ENCODE peak calls at places on chromosomes 1 and 21, in five cellular contexts. H, O, J, A and R are unnamed samples.

GRCh38 chr1:11654571-11655262 is at the start of gene FBXO44:
- DNase-seq in H (no peak), O (peak; percentile 33), J (no peak), A (no peak), R (no peak)

GRCh38 chr1:155179107-155180031 is 5.7 kb downstream of the TRIM46 start:
- DNase-seq in H (no peak), O (no peak), J (no peak), A (no peak), R (no peak)

GRCh38 chr21:38499296-38499695 is 1.0 kb upstream of the ERG start:
- DNase-seq in H (no peak), O (no peak), J (no peak), A (no peak), R (no peak)

GRCh38 chr21:38769253-38769780 is 36.4 kb upstream of the ETS2 start:
- DNase-seq in H (no peak), O (no peak), J (no peak), A (no peak), R (no peak)

GRCh38 chr1:43864111-43865045 is 69.2 kb upstream of the ARTN start:
- DNase-seq in H (no peak), O (no peak), J (no peak), A (no peak), R (no peak)

GRCh38 chr1:29709711-29710169 is 473.4 kb downstream of the PTPRU start:
- DNase-seq in H (no peak), O (no peak), J (no peak), A (no peak), R (no peak)

GRCh38 chr1:172991674-172992400 is 58.9 kb downstream of the TNFSF18 start:
- DNase-seq in H (no peak), O (no peak), J (no peak), A (peak; percentile 30), R (no peak)

GRCh38 chr1:228354390-228355320 is 52.0 kb downstream of the TRIM11 start:
- DNase-seq in H (no peak), O (no peak), J (no peak), A (no peak), R (no peak)

GRCh38 chr1:156846643-156847042 is 12.3 kb downstream of the INSRR start:
- DNase-seq in H (no peak), O (no peak), J (no peak), A (no peak), R (no peak)

GRCh38 chr1:52268372-52268771 is 97.6 kb downstream of the CC2D1B start:
- DNase-seq in H (no peak), O (no peak), J (no peak), A (no peak), R (no peak)

GRCh38 chr1:109891930-109892329 is 18.7 kb upstream of the CSF1 start:
- DNase-seq in H (no peak), O (no peak), J (no peak), A (no peak), R (no peak)

GRCh38 chr21:29230541-29231275 is 68.0 kb upstream of the BACH1 start:
- DNase-seq in H (no peak), O (no peak), J (no peak), A (no peak), R (no peak)

GRCh38 chr21:41581592-41582228 is 73.8 kb upstream of the TMPRSS2 start:
- DNase-seq in H (no peak), O (no peak), J (no peak), A (no peak), R (no peak)

GRCh38 chr1:109877320-109877771 is 33.3 kb upstream of the CSF1 start:
- DNase-seq in H (no peak), O (no peak), J (peak; percentile 91), A (no peak), R (peak; percentile 49)

GRCh38 chr1:34876406-34876805 is 16.9 kb upstream of the SMIM12 start:
- DNase-seq in H (no peak), O (no peak), J (no peak), A (no peak), R (no peak)

GRCh38 chr1:196960854-196961253 is 16.5 kb upstream of the CFHR5 start:
- DNase-seq in H (no peak), O (no peak), J (no peak), A (no peak), R (no peak)

GRCh38 chr1:167599839-167600581 is 30.0 kb upstream of the RCSD1 start:
- DNase-seq in H (no peak), O (no peak), J (no peak), A (peak; percentile 27), R (peak; percentile 29)

GRCh38 chr1:231192620-231193163 is 30.8 kb downstream of the TRIM67 start:
- DNase-seq in H (no peak), O (no peak), J (no peak), A (no peak), R (no peak)

GRCh38 chr1:37465596-37466517 is 8.5 kb upstream of the ZC3H12A start:
- DNase-seq in H (no peak), O (no peak), J (no peak), A (no peak), R (no peak)

GRCh38 chr1:19122668-19123067 is 87.4 kb downstream of the UBR4 start:
- DNase-seq in H (no peak), O (no peak), J (peak; percentile 53), A (no peak), R (no peak)

GRCh38 chr1:162988869-162989268 is 80.3 kb upstream of the RGS4 start:
- DNase-seq in H (no peak), O (no peak), J (no peak), A (no peak), R (no peak)

GRCh38 chr1:153032677-153033308 is 1.8 kb downstream of the SPRR1B start:
- DNase-seq in H (no peak), O (no peak), J (no peak), A (no peak), R (no peak)

GRCh38 chr1:10424034-10424433 is 6.2 kb upstream of the CENPS start:
- DNase-seq in H (no peak), O (no peak), J (no peak), A (no peak), R (no peak)

GRCh38 chr1:214255509-214255908 is 25.4 kb upstream of the SMYD2 start:
- DNase-seq in H (no peak), O (no peak), J (no peak), A (no peak), R (no peak)

GRCh38 chr1:87804128-87804527 is 475.4 kb downstream of the LMO4 start:
- DNase-seq in H (no peak), O (no peak), J (no peak), A (no peak), R (no peak)

GRCh38 chr1:32580348-32581017 is 41.3 kb downstream of the ZBTB8A start:
- DNase-seq in H (no peak), O (no peak), J (no peak), A (no peak), R (no peak)

GRCh38 chr1:57424231-57425027 is 569 bp upstream of the DAB1 start:
- DNase-seq in H (peak; percentile 38), O (no peak), J (peak; percentile 86), A (no peak), R (no peak)

GRCh38 chr1:100612540-100612939 is 74.6 kb downstream of the GPR88 start:
- DNase-seq in H (no peak), O (no peak), J (no peak), A (no peak), R (no peak)

GRCh38 chr1:236484310-236484971 is 39.3 kb upstream of the LGALS8 start:
- DNase-seq in H (no peak), O (no peak), J (no peak), A (no peak), R (no peak)

GRCh38 chr1:6308449-6308848 is 47.6 kb upstream of the GPR153 start:
- DNase-seq in H (no peak), O (no peak), J (no peak), A (no peak), R (no peak)

GRCh38 chr1:232292818-232293217 is 337.1 kb downstream of the SIPA1L2 start:
- DNase-seq in H (no peak), O (no peak), J (no peak), A (no peak), R (no peak)

GRCh38 chr1:228456252-228457016 is 30.7 kb upstream of the RNF187 start:
- DNase-seq in H (peak; percentile 5), O (no peak), J (no peak), A (no peak), R (no peak)

GRCh38 chr1:79105499-79105898 is 99.0 kb upstream of the ADGRL4 start:
- DNase-seq in H (no peak), O (no peak), J (no peak), A (no peak), R (no peak)

GRCh38 chr1:66383168-66383567 is 150.8 kb upstream of the SGIP1 start:
- DNase-seq in H (no peak), O (no peak), J (no peak), A (no peak), R (no peak)

GRCh38 chr1:218459450-218459849 is 114.3 kb downstream of the TGFB2 start:
- DNase-seq in H (no peak), O (no peak), J (no peak), A (no peak), R (no peak)